ENCODE peak calls at places on chromosomes 11 and 22, in six cellular contexts. One of them, this sample, is unnamed. For H3K4me1, the result is how much of the 10 kb centered on the place peaks cover.

GRCh38 chr22:38132794-38133193 is 22.3 kb upstream of the BAIAP2L2 start:
- DNase-seq in HCT116: no peak
- DNase-seq in mesenchymal stem cell: no peak
- DNase-seq in breast epithelium: no peak
- DNase-seq in heart left ventricle: no peak
- DNase-seq in Peyer's patch: no peak
- DNase-seq in this sample: no peak

GRCh38 chr22:23415490-23415851 is 164.6 kb downstream of the IGLL1 start:
- DNase-seq in HCT116: no peak
- DNase-seq in mesenchymal stem cell: no peak
- DNase-seq in breast epithelium: no peak
- DNase-seq in heart left ventricle: no peak
- DNase-seq in Peyer's patch: no peak
- DNase-seq in this sample: no peak

GRCh38 chr22:33438273-33438672 is 380.1 kb upstream of the SYN3 start:
- DNase-seq in HCT116: no peak
- DNase-seq in mesenchymal stem cell: peak
- DNase-seq in breast epithelium: no peak
- DNase-seq in heart left ventricle: no peak
- DNase-seq in Peyer's patch: no peak
- DNase-seq in this sample: peak

GRCh38 chr11:57493507-57494503 is 21.7 kb downstream of the SLC43A1 start:
- DNase-seq in HCT116: peak
- DNase-seq in mesenchymal stem cell: peak
- DNase-seq in breast epithelium: peak
- DNase-seq in heart left ventricle: peak
- DNase-seq in Peyer's patch: peak
- DNase-seq in this sample: peak

GRCh38 chr22:24338701-24339451 is 68.2 kb downstream of the SPECC1L start:
- DNase-seq in HCT116: no peak
- DNase-seq in mesenchymal stem cell: peak
- DNase-seq in breast epithelium: no peak
- DNase-seq in heart left ventricle: peak
- DNase-seq in Peyer's patch: no peak
- DNase-seq in this sample: no peak

GRCh38 chr11:70243912-70244652 is 26.4 kb upstream of the PPFIA1 start:
- DNase-seq in HCT116: no peak
- DNase-seq in mesenchymal stem cell: peak
- DNase-seq in breast epithelium: no peak
- DNase-seq in heart left ventricle: no peak
- DNase-seq in Peyer's patch: no peak
- DNase-seq in this sample: no peak

GRCh38 chr11:44505591-44506054 is 59.8 kb upstream of the CD82 start:
- DNase-seq in HCT116: no peak
- DNase-seq in mesenchymal stem cell: peak
- DNase-seq in breast epithelium: no peak
- DNase-seq in heart left ventricle: no peak
- DNase-seq in Peyer's patch: no peak
- DNase-seq in this sample: no peak

GRCh38 chr22:26462971-26463661 is 20.5 kb downstream of the HPS4 start:
- DNase-seq in HCT116: no peak
- DNase-seq in mesenchymal stem cell: no peak
- DNase-seq in breast epithelium: no peak
- DNase-seq in heart left ventricle: no peak
- DNase-seq in Peyer's patch: no peak
- DNase-seq in this sample: no peak

GRCh38 chr11:118415739-118416068 is 14.3 kb downstream of the ATP5MG start:
- DNase-seq in HCT116: peak
- DNase-seq in mesenchymal stem cell: peak
- DNase-seq in breast epithelium: no peak
- DNase-seq in heart left ventricle: peak
- DNase-seq in Peyer's patch: no peak
- DNase-seq in this sample: peak

GRCh38 chr11:36945384-36945783 is 347.3 kb upstream of the RAG2 start:
- DNase-seq in HCT116: no peak
- DNase-seq in mesenchymal stem cell: peak
- DNase-seq in breast epithelium: no peak
- DNase-seq in heart left ventricle: no peak
- DNase-seq in Peyer's patch: no peak
- DNase-seq in this sample: no peak

GRCh38 chr11:128324051-128324481 is 263.3 kb downstream of the ETS1 start:
- DNase-seq in HCT116: no peak
- DNase-seq in mesenchymal stem cell: no peak
- DNase-seq in breast epithelium: no peak
- DNase-seq in heart left ventricle: no peak
- DNase-seq in Peyer's patch: no peak
- DNase-seq in this sample: no peak

GRCh38 chr11:124716596-124716995 is 23.1 kb upstream of the NRGN start:
- DNase-seq in HCT116: no peak
- DNase-seq in mesenchymal stem cell: no peak
- DNase-seq in breast epithelium: no peak
- DNase-seq in heart left ventricle: no peak
- DNase-seq in Peyer's patch: no peak
- DNase-seq in this sample: no peak

GRCh38 chr11:70804174-70804855 is 406.0 kb downstream of the CTTN start:
- DNase-seq in HCT116: no peak
- DNase-seq in mesenchymal stem cell: no peak
- DNase-seq in breast epithelium: no peak
- DNase-seq in heart left ventricle: no peak
- DNase-seq in Peyer's patch: no peak
- DNase-seq in this sample: no peak

GRCh38 chr22:35649636-35650250 is 1.5 kb downstream of the APOL6 start:
- DNase-seq in HCT116: no peak
- DNase-seq in mesenchymal stem cell: no peak
- DNase-seq in breast epithelium: no peak
- DNase-seq in heart left ventricle: no peak
- DNase-seq in Peyer's patch: no peak
- DNase-seq in this sample: no peak
- H3K4me3 ChIP-seq in HCT116: no peak
- H3K4me3 ChIP-seq in mesenchymal stem cell: peak
- H3K4me3 ChIP-seq in breast epithelium: peak
- H3K4me3 ChIP-seq in heart left ventricle: peak
- H3K4me3 ChIP-seq in Peyer's patch: peak
- H3K4me3 ChIP-seq in this sample: peak

GRCh38 chr11:74024630-74025029 is 15.7 kb upstream of the UCP3 start:
- DNase-seq in HCT116: no peak
- DNase-seq in mesenchymal stem cell: peak
- DNase-seq in breast epithelium: no peak
- DNase-seq in heart left ventricle: peak
- DNase-seq in Peyer's patch: no peak
- DNase-seq in this sample: peak
- H3K27ac ChIP-seq in HCT116: no peak
- H3K27ac ChIP-seq in mesenchymal stem cell: peak
- H3K27ac ChIP-seq in breast epithelium: no peak
- H3K27ac ChIP-seq in heart left ventricle: no peak
- H3K27ac ChIP-seq in Peyer's patch: no peak
- H3K27ac ChIP-seq in this sample: no peak

GRCh38 chr11:64238076-64238475 is 2.8 kb upstream of the FKBP2 start:
- DNase-seq in HCT116: no peak
- DNase-seq in mesenchymal stem cell: no peak
- DNase-seq in breast epithelium: no peak
- DNase-seq in heart left ventricle: no peak
- DNase-seq in Peyer's patch: peak
- DNase-seq in this sample: no peak
- H3K4me1 ChIP-seq in HCT116: under half
- H3K4me1 ChIP-seq in mesenchymal stem cell: under half
- H3K4me1 ChIP-seq in breast epithelium: under half
- H3K4me1 ChIP-seq in heart left ventricle: under half
- H3K4me1 ChIP-seq in Peyer's patch: half or more
- H3K4me1 ChIP-seq in this sample: under half

GRCh38 chr11:7488681-7489080 is 3.4 kb downstream of the OLFML1 start:
- DNase-seq in HCT116: no peak
- DNase-seq in mesenchymal stem cell: no peak
- DNase-seq in breast epithelium: no peak
- DNase-seq in heart left ventricle: no peak
- DNase-seq in Peyer's patch: no peak
- DNase-seq in this sample: no peak

GRCh38 chr11:7485854-7486425 is 634 bp downstream of the OLFML1 start:
- DNase-seq in HCT116: no peak
- DNase-seq in mesenchymal stem cell: no peak
- DNase-seq in breast epithelium: no peak
- DNase-seq in heart left ventricle: no peak
- DNase-seq in Peyer's patch: no peak
- DNase-seq in this sample: no peak

GRCh38 chr11:7485136-7485853 is at the start of gene OLFML1:
- DNase-seq in HCT116: no peak
- DNase-seq in mesenchymal stem cell: no peak
- DNase-seq in breast epithelium: no peak
- DNase-seq in heart left ventricle: no peak
- DNase-seq in Peyer's patch: no peak
- DNase-seq in this sample: no peak

GRCh38 chr11:7486731-7487130 is 1.4 kb downstream of the OLFML1 start:
- DNase-seq in HCT116: no peak
- DNase-seq in mesenchymal stem cell: no peak
- DNase-seq in breast epithelium: no peak
- DNase-seq in heart left ventricle: no peak
- DNase-seq in Peyer's patch: no peak
- DNase-seq in this sample: no peak

GRCh38 chr11:7487360-7487759 is 2.1 kb downstream of the OLFML1 start:
- DNase-seq in HCT116: no peak
- DNase-seq in mesenchymal stem cell: no peak
- DNase-seq in breast epithelium: no peak
- DNase-seq in heart left ventricle: no peak
- DNase-seq in Peyer's patch: no peak
- DNase-seq in this sample: no peak
- H3K4me3 ChIP-seq in HCT116: no peak
- H3K4me3 ChIP-seq in mesenchymal stem cell: peak
- H3K4me3 ChIP-seq in breast epithelium: no peak
- H3K4me3 ChIP-seq in heart left ventricle: peak
- H3K4me3 ChIP-seq in Peyer's patch: no peak
- H3K4me3 ChIP-seq in this sample: no peak

GRCh38 chr22:48576333-48577013 is 1251.2 kb downstream of the BRD1 start:
- DNase-seq in HCT116: no peak
- DNase-seq in mesenchymal stem cell: no peak
- DNase-seq in breast epithelium: no peak
- DNase-seq in heart left ventricle: no peak
- DNase-seq in Peyer's patch: no peak
- DNase-seq in this sample: no peak
- H3K27ac ChIP-seq in HCT116: no peak
- H3K27ac ChIP-seq in mesenchymal stem cell: no peak
- H3K27ac ChIP-seq in breast epithelium: no peak
- H3K27ac ChIP-seq in heart left ventricle: no peak
- H3K27ac ChIP-seq in Peyer's patch: no peak
- H3K27ac ChIP-seq in this sample: no peak

GRCh38 chr11:130476922-130477491 is 28.6 kb downstream of the ADAMTS15 start:
- DNase-seq in HCT116: no peak
- DNase-seq in mesenchymal stem cell: no peak
- DNase-seq in breast epithelium: no peak
- DNase-seq in heart left ventricle: no peak
- DNase-seq in Peyer's patch: no peak
- DNase-seq in this sample: no peak

GRCh38 chr11:130478881-130479280 is 30.4 kb downstream of the ADAMTS15 start:
- DNase-seq in HCT116: no peak
- DNase-seq in mesenchymal stem cell: peak
- DNase-seq in breast epithelium: no peak
- DNase-seq in heart left ventricle: no peak
- DNase-seq in Peyer's patch: no peak
- DNase-seq in this sample: no peak

GRCh38 chr11:130478204-130478701 is 29.8 kb downstream of the ADAMTS15 start:
- DNase-seq in HCT116: no peak
- DNase-seq in mesenchymal stem cell: peak
- DNase-seq in breast epithelium: no peak
- DNase-seq in heart left ventricle: peak
- DNase-seq in Peyer's patch: peak
- DNase-seq in this sample: peak

GRCh38 chr11:130476200-130476921 is 27.9 kb downstream of the ADAMTS15 start:
- DNase-seq in HCT116: no peak
- DNase-seq in mesenchymal stem cell: peak
- DNase-seq in breast epithelium: no peak
- DNase-seq in heart left ventricle: peak
- DNase-seq in Peyer's patch: no peak
- DNase-seq in this sample: no peak

DNA sequence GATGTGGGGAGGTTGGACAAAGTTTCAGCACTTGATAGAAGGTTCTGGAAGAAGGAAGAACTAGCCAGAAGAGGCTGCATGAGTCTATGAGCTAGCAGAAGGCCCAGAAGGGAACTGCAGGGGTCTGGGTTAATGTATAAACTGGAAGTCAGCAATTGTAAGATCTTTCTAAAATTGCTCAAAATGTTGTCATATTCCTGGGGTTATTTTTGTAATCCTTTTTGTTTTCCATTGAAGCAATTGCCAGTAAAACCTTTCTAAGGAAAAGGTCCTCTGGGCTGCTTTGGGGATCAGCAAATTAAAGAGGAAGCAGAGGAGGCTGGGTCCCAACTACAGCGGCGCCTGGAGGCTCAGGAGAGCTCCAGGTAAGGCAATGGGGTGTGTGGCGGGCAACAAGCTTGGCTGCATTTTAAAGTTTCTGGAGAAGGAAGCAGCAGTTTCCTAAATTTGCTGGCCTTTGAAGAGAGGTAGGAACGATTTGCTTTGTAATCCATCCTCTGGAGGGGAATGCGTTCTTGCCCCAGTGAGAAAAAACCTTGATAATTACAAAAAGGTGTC is 29.3 kb downstream of the ADAMTS15 start:
- DNase-seq in HCT116: no peak
- DNase-seq in mesenchymal stem cell: peak
- DNase-seq in breast epithelium: no peak
- DNase-seq in heart left ventricle: no peak
- DNase-seq in Peyer's patch: no peak
- DNase-seq in this sample: no peak
- H3K4me1 ChIP-seq in HCT116: under half
- H3K4me1 ChIP-seq in mesenchymal stem cell: under half
- H3K4me1 ChIP-seq in breast epithelium: under half
- H3K4me1 ChIP-seq in heart left ventricle: under half
- H3K4me1 ChIP-seq in Peyer's patch: under half
- H3K4me1 ChIP-seq in this sample: under half

DNA sequence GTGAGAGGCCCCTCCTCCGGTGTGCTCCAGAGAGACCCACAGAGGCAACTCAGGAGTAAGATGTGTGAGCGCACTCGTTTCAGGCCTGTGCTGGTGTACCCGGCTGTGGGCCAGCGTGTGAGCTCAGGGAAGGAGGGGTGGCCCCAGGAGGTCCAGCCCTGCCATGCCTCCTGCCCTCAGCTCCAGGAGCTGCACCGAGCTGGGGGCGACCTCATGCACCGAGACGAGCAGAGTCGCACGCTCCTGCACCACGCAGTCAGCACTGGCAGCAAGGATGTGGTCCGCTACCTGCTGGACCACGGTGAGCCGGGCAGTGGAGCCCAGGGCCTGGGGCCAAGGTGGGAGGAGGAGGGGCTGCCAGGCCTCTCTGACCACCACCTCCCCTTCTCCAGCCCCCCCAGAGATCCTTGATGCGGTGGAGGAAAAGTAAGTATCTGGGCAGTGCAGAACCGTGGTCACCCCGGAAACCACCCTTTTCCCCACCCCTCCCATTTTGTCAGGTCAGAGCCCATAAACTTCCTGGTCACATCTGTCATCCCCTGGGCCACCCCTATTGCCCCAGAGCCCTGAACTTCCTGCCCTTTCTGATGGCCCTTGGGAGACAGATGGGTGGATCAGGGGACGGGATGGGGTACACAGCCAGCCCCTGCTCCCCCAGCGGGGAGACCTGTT is 2.5 kb upstream of the MDK start:
- DNase-seq in HCT116: no peak
- DNase-seq in mesenchymal stem cell: no peak
- DNase-seq in breast epithelium: no peak
- DNase-seq in heart left ventricle: no peak
- DNase-seq in Peyer's patch: no peak
- DNase-seq in this sample: no peak
- H3K4me3 ChIP-seq in HCT116: no peak
- H3K4me3 ChIP-seq in mesenchymal stem cell: no peak
- H3K4me3 ChIP-seq in breast epithelium: no peak
- H3K4me3 ChIP-seq in heart left ventricle: no peak
- H3K4me3 ChIP-seq in Peyer's patch: no peak
- H3K4me3 ChIP-seq in this sample: no peak